ENCODE peak calls at places on chromosomes 5 and 9, in seven cellular contexts. B is astrocyte; L is HL-60; K is aorta; J is stimulated activated CD8-positive, alpha-beta memory T cell treated with anti-CD3 and anti-CD28 coated beads, Interleukin-7, amount 100 ng/mL, for 1 hour; Q is tibial artery; F is DMS153. U is an unnamed sample.

GRCh38 chr5:79133121-79133656 is 21.6 kb downstream of the BHMT start:
- DNase-seq in L (no peak), J (no peak), B (peak), Q (no peak), F (peak), K (no peak), U (no peak)

GRCh38 chr5:175802361-175802760 is 69.0 kb upstream of the CPLX2 start:
- DNase-seq in J (no peak), L (no peak), F (no peak), Q (no peak), K (no peak), B (no peak), U (no peak)

GRCh38 chr9:89797970-89798369 is 193.2 kb downstream of the GADD45G start:
- DNase-seq in K (no peak), B (no peak), J (no peak), Q (no peak), F (peak), L (no peak), U (no peak)

GRCh38 chr5:1730487-1730847 is 69.2 kb downstream of the MRPL36 start:
- DNase-seq in L (no peak), F (no peak), J (no peak), Q (no peak), K (no peak), B (no peak), U (no peak)

GRCh38 chr5:125775896-125776295 is 647.3 kb upstream of the GRAMD2B start:
- DNase-seq in L (no peak), K (no peak), Q (no peak), B (no peak), F (no peak), J (no peak), U (no peak)

GRCh38 chr5:100623719-100624118 is 88.5 kb downstream of the FAM174A start:
- DNase-seq in L (no peak), Q (no peak), F (peak), B (peak), J (no peak), K (no peak), U (no peak)

GRCh38 chr9:130073373-130073772 is 19.7 kb downstream of the GPR107 start:
- DNase-seq in J (no peak), F (no peak), B (peak), K (no peak), L (no peak), Q (no peak), U (no peak)

GRCh38 chr5:11524188-11524587 is 380.1 kb downstream of the CTNND2 start:
- DNase-seq in Q (no peak), F (no peak), L (no peak), K (no peak), B (peak), J (no peak), U (no peak)

GRCh38 chr9:100911273-100911672 is 117.3 kb upstream of the PLPPR1 start:
- DNase-seq in F (peak), B (no peak), Q (no peak), K (no peak), L (no peak), J (no peak), U (no peak)

GRCh38 chr9:7266911-7267555 is 509.3 kb downstream of the KDM4C start:
- DNase-seq in J (no peak), B (no peak), Q (no peak), L (no peak), K (no peak), F (peak), U (no peak)

GRCh38 chr9:134052491-134052890 is 15.3 kb downstream of the BRD3 start:
- DNase-seq in K (peak), L (no peak), B (no peak), F (no peak), Q (no peak), J (no peak), U (no peak)

GRCh38 chr5:12936184-12936583 is 1008.3 kb downstream of the DNAH5 start:
- DNase-seq in J (no peak), B (no peak), L (no peak), Q (no peak), F (no peak), K (no peak), U (no peak)

GRCh38 chr5:160297776-160298175 is 14.6 kb downstream of the CCNJL start:
- DNase-seq in B (no peak), F (no peak), J (peak), Q (no peak), L (no peak), K (no peak), U (no peak)

GRCh38 chr5:34734321-34734720 is 78.2 kb downstream of the RAI14 start:
- DNase-seq in F (no peak), B (peak), J (no peak), L (no peak), Q (no peak), K (no peak), U (no peak)

GRCh38 chr9:75101004-75101601 is 12.8 kb downstream of the OSTF1 start:
- DNase-seq in F (no peak), Q (no peak), K (no peak), B (no peak), L (no peak), J (no peak), U (no peak)

GRCh38 chr9:87609002-87609401 is 111.3 kb downstream of the DAPK1 start:
- DNase-seq in F (no peak), J (no peak), Q (no peak), B (no peak), L (no peak), K (no peak), U (no peak)

GRCh38 chr5:180600554-180601041 is 9.3 kb upstream of the SCGB3A1 start:
- DNase-seq in L (no peak), Q (peak), B (no peak), K (no peak), F (no peak), J (no peak), U (no peak)

GRCh38 chr5:27473300-27474053 is 435.1 kb upstream of the CDH9 start:
- DNase-seq in F (no peak), B (no peak), L (no peak), J (no peak), K (no peak), Q (no peak), U (no peak)

GRCh38 chr9:77856615-77857014 is 175.0 kb downstream of the GNAQ start:
- DNase-seq in Q (no peak), K (no peak), F (no peak), L (no peak), J (no peak), B (no peak), U (no peak)

GRCh38 chr5:98492258-98492657 is 281.2 kb upstream of the RGMB start:
- DNase-seq in F (no peak), B (no peak), Q (no peak), L (no peak), J (no peak), K (no peak), U (no peak)

GRCh38 chr5:141825836-141826560 is 52.2 kb downstream of the PCDH1 start:
- DNase-seq in F (no peak), K (no peak), B (no peak), J (no peak), L (no peak), Q (no peak), U (no peak)

GRCh38 chr5:74951855-74952254 is 85.7 kb upstream of the FAM169A start:
- DNase-seq in L (no peak), F (no peak), B (no peak), J (no peak), Q (no peak), K (no peak), U (no peak)

GRCh38 chr5:77683171-77683732 is 44.7 kb upstream of the OTP start:
- DNase-seq in L (no peak), J (no peak), Q (no peak), B (no peak), K (no peak), F (no peak), U (no peak)

GRCh38 chr5:137291436-137291835 is 207.7 kb downstream of the SPOCK1 start:
- DNase-seq in F (no peak), K (no peak), L (no peak), Q (no peak), B (no peak), J (no peak), U (no peak)

GRCh38 chr5:125583291-125583690 is 836.9 kb upstream of the ZNF608 start:
- DNase-seq in K (no peak), B (no peak), F (no peak), L (no peak), Q (no peak), J (no peak), U (no peak)

GRCh38 chr9:91207889-91208651 is 153.6 kb downstream of the AUH start:
- DNase-seq in F (no peak), Q (no peak), L (peak), B (peak), K (no peak), J (no peak), U (no peak)

GRCh38 chr5:78549043-78549442 is 99.5 kb downstream of the LHFPL2 start:
- DNase-seq in B (no peak), F (no peak), L (peak), J (no peak), Q (no peak), K (no peak), U (no peak)

GRCh38 chr5:139407517-139407916 is 3.6 kb upstream of the SPATA24 start:
- DNase-seq in L (peak), B (no peak), Q (no peak), K (no peak), J (no peak), F (no peak), U (no peak)

GRCh38 chr5:160219411-160219810 is 9.9 kb upstream of the FABP6 start:
- DNase-seq in B (no peak), Q (no peak), J (no peak), K (no peak), F (no peak), L (no peak), U (no peak)

GRCh38 chr5:180313677-180314076 is 21.8 kb upstream of the MAPK9 start:
- DNase-seq in J (peak), K (peak), L (peak), Q (no peak), B (no peak), F (peak), U (no peak)

GRCh38 chr5:66840527-66841013 is 244.4 kb downstream of the MAST4 start:
- DNase-seq in F (no peak), K (no peak), L (peak), J (no peak), B (peak), Q (no peak), U (no peak)

GRCh38 chr9:124238546-124239140 is 19.1 kb upstream of the NEK6 start:
- DNase-seq in Q (no peak), F (no peak), K (peak), J (no peak), B (no peak), L (no peak), U (no peak)